ENCODE peak calls at places on chromosome 22, in four cellular contexts. L is EL, S is memory B cell, Z is tibial artery. W is an unnamed sample.

GRCh38 chr22:26404851-26405357 is 24.2 kb upstream of the ASPHD2 start:
- DNase-seq in L (no peak), S (no peak), Z (no peak), W (no peak)

GRCh38 chr22:31230871-31231621 is 18.9 kb downstream of the LIMK2 start:
- DNase-seq in L (peak; percentile 28), S (peak; percentile 37), Z (no peak), W (peak; percentile 51)

GRCh38 chr22:26399288-26399687 is 29.8 kb upstream of the ASPHD2 start:
- DNase-seq in L (no peak), S (no peak), Z (no peak), W (no peak)

GRCh38 chr22:29689872-29690213 is 30.0 kb upstream of the CABP7 start:
- DNase-seq in L (peak; percentile 36), S (no peak), Z (peak; percentile 31), W (peak; percentile 69)

GRCh38 chr22:49017769-49018330 is 809.8 kb downstream of the BRD1 start:
- DNase-seq in L (no peak), S (no peak), Z (peak; percentile 4), W (no peak)

GRCh38 chr22:36351921-36352774 is 35.6 kb downstream of the MYH9 start:
- DNase-seq in L (no peak), S (no peak), Z (no peak), W (no peak)

GRCh38 chr22:40758390-40758789 is 60.8 kb downstream of the SLC25A17 start:
- DNase-seq in L (no peak), S (no peak), Z (no peak), W (no peak)

GRCh38 chr22:38832005-38832978 is 11.5 kb downstream of the NPTXR start:
- DNase-seq in L (no peak), S (no peak), Z (no peak), W (no peak)

GRCh38 chr22:29092243-29092642 is 19.4 kb downstream of the KREMEN1 start:
- DNase-seq in L (no peak), S (no peak), Z (no peak), W (no peak)

GRCh38 chr22:46576556-46577351 is 39.3 kb upstream of the CELSR1 start:
- DNase-seq in L (peak; percentile 45), S (peak; percentile 65), Z (no peak), W (peak; percentile 41)

GRCh38 chr22:45535400-45535799 is 32.7 kb downstream of the FBLN1 start:
- DNase-seq in L (no peak), S (no peak), Z (no peak), W (no peak)

GRCh38 chr22:36397081-36397766 is 9.5 kb upstream of the MYH9 start:
- DNase-seq in L (peak; percentile 94), S (no peak), Z (no peak), W (no peak)

GRCh38 chr22:39003165-39003638 is 10.9 kb upstream of the APOBEC3C start:
- DNase-seq in L (peak; percentile 87), S (peak; percentile 59), Z (peak; percentile 73), W (peak; percentile 50)

GRCh38 chr22:21652547-21653545 is 10.7 kb downstream of the SDF2L1 start:
- DNase-seq in L (no peak), S (no peak), Z (no peak), W (peak; percentile 16)

GRCh38 chr22:19943665-19944026 is 2.0 kb upstream of the TXNRD2 start:
- DNase-seq in L (peak; percentile 93), S (no peak), Z (no peak), W (no peak)

GRCh38 chr22:48086246-48086645 is 1323.8 kb downstream of the TBC1D22A start:
- DNase-seq in L (no peak), S (no peak), Z (no peak), W (no peak)

GRCh38 chr22:37630839-37631435 is 8.5 kb upstream of the SH3BP1 start:
- DNase-seq in L (no peak), S (no peak), Z (no peak), W (no peak)

GRCh38 chr22:40238425-40239344 is 61.0 kb downstream of the TNRC6B start:
- DNase-seq in L (peak; percentile 83), S (no peak), Z (peak; percentile 37), W (no peak)

GRCh38 chr22:46070722-46071450 is 79.4 kb upstream of the PPARA start:
- DNase-seq in L (peak; percentile 78), S (peak; percentile 60), Z (peak; percentile 31), W (peak; percentile 92)

GRCh38 chr22:25569983-25570382 is 5.5 kb downstream of the GRK3 start:
- DNase-seq in L (no peak), S (no peak), Z (no peak), W (no peak)

GRCh38 chr22:30286813-30287625 is 2.3 kb downstream of the CASTOR1 start:
- DNase-seq in L (peak; percentile 57), S (peak; percentile 92), Z (peak; percentile 66), W (peak; percentile 33)

GRCh38 chr22:21727159-21727558 is 8.4 kb downstream of the YPEL1 start:
- DNase-seq in L (no peak), S (no peak), Z (no peak), W (no peak)

GRCh38 chr22:44085743-44086741 is 61.9 kb downstream of the PARVB start:
- DNase-seq in L (peak; percentile 37), S (no peak), Z (peak; percentile 44), W (peak; percentile 68)

GRCh38 chr22:17606472-17606871 is 22.1 kb downstream of the ATP6V1E1 start:
- DNase-seq in L (no peak), S (no peak), Z (no peak), W (no peak)

GRCh38 chr22:44664149-44664548 is 37.9 kb upstream of the PRR5 start:
- DNase-seq in L (peak; percentile 25), S (no peak), Z (peak; percentile 78), W (no peak)

GRCh38 chr22:44667829-44668189 is 34.2 kb upstream of the PRR5 start:
- DNase-seq in L (no peak), S (no peak), Z (no peak), W (no peak)

GRCh38 chr22:46240917-46241316 is 9.2 kb downstream of the CDPF1 start:
- DNase-seq in L (no peak), S (no peak), Z (no peak), W (no peak)

GRCh38 chr22:29457730-29458129 is 19.3 kb downstream of the RFPL1 start:
- DNase-seq in L (peak; percentile 60), S (no peak), Z (no peak), W (peak; percentile 22)

GRCh38 chr22:38570841-38571364 is 920 bp upstream of the DMC1 start:
- DNase-seq in L (peak; percentile 44), S (peak; percentile 15), Z (peak; percentile 55), W (peak; percentile 22)

W was measured in COR-L47.